ENCODE peak calls at places on chromosomes 12 and 14, in nine cellular contexts. F is GDM1; I is mammary epithelial cell; A is fibroblast of lung; N is GM19239; H is ecto neural progenitor cell; X is EH; Y is T-helper 22 cell; D is stimulated activated CD8-positive, alpha-beta memory T cell treated with anti-CD3 and anti-CD28 coated beads, Interleukin-2, amount 100 ng/mL, for 1 hour. P is an unnamed sample.

GRCh38 chr12:47886471-47887240 is 18.1 kb downstream of the VDR start:
- DNase-seq in F (no peak), I (no peak), A (peak), N (no peak), H (no peak), X (no peak), Y (no peak), D (no peak), P (no peak)

GRCh38 chr12:128790221-128790620 is 33.5 kb downstream of the SLC15A4 start:
- DNase-seq in F (no peak), I (no peak), A (no peak), N (no peak), H (no peak), X (no peak), Y (no peak), D (no peak), P (no peak)

GRCh38 chr12:116236148-116236731 is 41.3 kb downstream of the MED13L start:
- DNase-seq in F (no peak), I (peak), A (peak), N (peak), H (no peak), X (peak), Y (peak), D (peak), P (no peak)

GRCh38 chr12:69698769-69699540 is at the start of gene BEST3:
- DNase-seq in F (no peak), I (no peak), A (no peak), N (no peak), H (no peak), X (no peak), Y (no peak), D (no peak), P (no peak)

GRCh38 chr12:75302225-75302624 is 27.9 kb downstream of the CAPS2 start:
- DNase-seq in F (no peak), I (no peak), A (no peak), N (no peak), H (no peak), X (no peak), Y (no peak), D (no peak), P (no peak)

GRCh38 chr12:50734409-50735263 is 29.3 kb upstream of the ATF1 start:
- DNase-seq in F (no peak), I (no peak), A (peak), N (peak), H (no peak), X (peak), Y (no peak), D (no peak), P (peak)

GRCh38 chr12:13635709-13636108 is 345.7 kb downstream of the GRIN2B start:
- DNase-seq in F (no peak), I (no peak), A (no peak), N (no peak), H (no peak), X (no peak), Y (no peak), D (no peak), P (no peak)

GRCh38 chr12:46523863-46524770 is 151.5 kb upstream of the SLC38A2 start:
- DNase-seq in F (no peak), I (peak), A (peak), N (no peak), H (no peak), X (peak), Y (no peak), D (no peak), P (no peak)

GRCh38 chr12:57459750-57460400 is at the start of gene GLI1:
- DNase-seq in F (no peak), I (no peak), A (peak), N (no peak), H (peak), X (no peak), Y (no peak), D (no peak), P (no peak)

GRCh38 chr14:85587152-85587697 is 57.3 kb downstream of the FLRT2 start:
- DNase-seq in F (peak), I (peak), A (peak), N (no peak), H (no peak), X (peak), Y (no peak), D (no peak), P (no peak)

GRCh38 chr14:89289477-89289876 is 127.6 kb downstream of the FOXN3 start:
- DNase-seq in F (no peak), I (no peak), A (no peak), N (no peak), H (no peak), X (no peak), Y (no peak), D (no peak), P (no peak)

GRCh38 chr12:38875571-38876228 is 29.7 kb downstream of the CPNE8 start:
- DNase-seq in F (no peak), I (no peak), A (no peak), N (no peak), H (no peak), X (no peak), Y (no peak), D (no peak), P (no peak)

GRCh38 chr12:89370850-89371249 is 18.5 kb upstream of the DUSP6 start:
- DNase-seq in F (no peak), I (peak), A (peak), N (no peak), H (no peak), X (peak), Y (no peak), D (no peak), P (no peak)

GRCh38 chr12:121786441-121786825 is 7.1 kb downstream of the RHOF start:
- DNase-seq in F (no peak), I (peak), A (peak), N (no peak), H (no peak), X (peak), Y (peak), D (no peak), P (no peak)

GRCh38 chr14:101195309-101195724 is 291.8 kb upstream of the RTL1 start:
- DNase-seq in F (no peak), I (no peak), A (no peak), N (no peak), H (peak), X (no peak), Y (no peak), D (no peak), P (no peak)

GRCh38 chr12:12267801-12268200 is 957 bp upstream of the LRP6 start:
- DNase-seq in F (no peak), I (no peak), A (no peak), N (no peak), H (no peak), X (no peak), Y (no peak), D (no peak), P (no peak)

GRCh38 chr12:29899212-29899931 is 115.6 kb upstream of the TMTC1 start:
- DNase-seq in F (no peak), I (no peak), A (no peak), N (no peak), H (no peak), X (no peak), Y (no peak), D (no peak), P (no peak)

GRCh38 chr12:76556373-76556772 is 3.2 kb downstream of the OSBPL8 start:
- DNase-seq in F (no peak), I (no peak), A (no peak), N (no peak), H (no peak), X (no peak), Y (no peak), D (no peak), P (no peak)

GRCh38 chr12:107843351-107844311 is 69.1 kb downstream of the ASCL4 start:
- DNase-seq in F (no peak), I (no peak), A (no peak), N (no peak), H (peak), X (peak), Y (no peak), D (no peak), P (no peak)